ENCODE peak calls at places on chromosomes 1 and 21, in six cellular contexts. One of them, this sample, is unnamed.

GRCh38 chr1:86581250-86581649 is 34.4 kb downstream of the CLCA4 start:
- ATAC-seq in activated CD4-positive, CD25-positive, alpha-beta regulatory T cell treated with anti-CD3 and anti-CD28 coated beads, Interleukin-2, amount 50 U/mL, for 24 hours: no peak
- ATAC-seq in Right ventricle myocardium superior: no peak
- ATAC-seq in naive B cell: no peak
- ATAC-seq in left colon: peak
- ATAC-seq in stimulated activated naive CD8-positive, alpha-beta T cell treated with anti-CD3 and anti-CD28 coated beads, Interleukin-15, amount 100 ng/mL, for 72 hours: no peak
- ATAC-seq in this sample: no peak

GRCh38 chr1:225396357-225396756 is 31.5 kb downstream of the LBR start:
- ATAC-seq in activated CD4-positive, CD25-positive, alpha-beta regulatory T cell treated with anti-CD3 and anti-CD28 coated beads, Interleukin-2, amount 50 U/mL, for 24 hours: no peak
- ATAC-seq in Right ventricle myocardium superior: no peak
- ATAC-seq in naive B cell: no peak
- ATAC-seq in left colon: no peak
- ATAC-seq in stimulated activated naive CD8-positive, alpha-beta T cell treated with anti-CD3 and anti-CD28 coated beads, Interleukin-15, amount 100 ng/mL, for 72 hours: peak
- ATAC-seq in this sample: peak

GRCh38 chr21:31030367-31031106 is 7.7 kb downstream of the KRTAP19-8 start:
- ATAC-seq in activated CD4-positive, CD25-positive, alpha-beta regulatory T cell treated with anti-CD3 and anti-CD28 coated beads, Interleukin-2, amount 50 U/mL, for 24 hours: no peak
- ATAC-seq in Right ventricle myocardium superior: no peak
- ATAC-seq in naive B cell: no peak
- ATAC-seq in left colon: no peak
- ATAC-seq in stimulated activated naive CD8-positive, alpha-beta T cell treated with anti-CD3 and anti-CD28 coated beads, Interleukin-15, amount 100 ng/mL, for 72 hours: no peak
- ATAC-seq in this sample: no peak

GRCh38 chr1:108561731-108562326 is 1.9 kb downstream of the EEIG2 start:
- ATAC-seq in activated CD4-positive, CD25-positive, alpha-beta regulatory T cell treated with anti-CD3 and anti-CD28 coated beads, Interleukin-2, amount 50 U/mL, for 24 hours: peak
- ATAC-seq in Right ventricle myocardium superior: no peak
- ATAC-seq in naive B cell: peak
- ATAC-seq in left colon: peak
- ATAC-seq in stimulated activated naive CD8-positive, alpha-beta T cell treated with anti-CD3 and anti-CD28 coated beads, Interleukin-15, amount 100 ng/mL, for 72 hours: peak
- ATAC-seq in this sample: peak

GRCh38 chr1:51969038-51969705 is 21.3 kb downstream of the RAB3B start:
- ATAC-seq in activated CD4-positive, CD25-positive, alpha-beta regulatory T cell treated with anti-CD3 and anti-CD28 coated beads, Interleukin-2, amount 50 U/mL, for 24 hours: no peak
- ATAC-seq in Right ventricle myocardium superior: no peak
- ATAC-seq in naive B cell: no peak
- ATAC-seq in left colon: no peak
- ATAC-seq in stimulated activated naive CD8-positive, alpha-beta T cell treated with anti-CD3 and anti-CD28 coated beads, Interleukin-15, amount 100 ng/mL, for 72 hours: no peak
- ATAC-seq in this sample: no peak

GRCh38 chr1:77874804-77875445 is 13.5 kb upstream of the NEXN start:
- ATAC-seq in activated CD4-positive, CD25-positive, alpha-beta regulatory T cell treated with anti-CD3 and anti-CD28 coated beads, Interleukin-2, amount 50 U/mL, for 24 hours: no peak
- ATAC-seq in Right ventricle myocardium superior: no peak
- ATAC-seq in naive B cell: no peak
- ATAC-seq in left colon: no peak
- ATAC-seq in stimulated activated naive CD8-positive, alpha-beta T cell treated with anti-CD3 and anti-CD28 coated beads, Interleukin-15, amount 100 ng/mL, for 72 hours: no peak
- ATAC-seq in this sample: no peak

GRCh38 chr1:184223216-184223615 is 163.6 kb upstream of the C1orf21 start:
- ATAC-seq in activated CD4-positive, CD25-positive, alpha-beta regulatory T cell treated with anti-CD3 and anti-CD28 coated beads, Interleukin-2, amount 50 U/mL, for 24 hours: no peak
- ATAC-seq in Right ventricle myocardium superior: peak
- ATAC-seq in naive B cell: no peak
- ATAC-seq in left colon: no peak
- ATAC-seq in stimulated activated naive CD8-positive, alpha-beta T cell treated with anti-CD3 and anti-CD28 coated beads, Interleukin-15, amount 100 ng/mL, for 72 hours: peak
- ATAC-seq in this sample: no peak

GRCh38 chr1:16038620-16038912 is 5.0 kb upstream of the CLCNKB start:
- ATAC-seq in activated CD4-positive, CD25-positive, alpha-beta regulatory T cell treated with anti-CD3 and anti-CD28 coated beads, Interleukin-2, amount 50 U/mL, for 24 hours: no peak
- ATAC-seq in Right ventricle myocardium superior: no peak
- ATAC-seq in naive B cell: no peak
- ATAC-seq in left colon: peak
- ATAC-seq in stimulated activated naive CD8-positive, alpha-beta T cell treated with anti-CD3 and anti-CD28 coated beads, Interleukin-15, amount 100 ng/mL, for 72 hours: no peak
- ATAC-seq in this sample: no peak

GRCh38 chr1:8382051-8382505 is 64.2 kb downstream of the SLC45A1 start:
- ATAC-seq in activated CD4-positive, CD25-positive, alpha-beta regulatory T cell treated with anti-CD3 and anti-CD28 coated beads, Interleukin-2, amount 50 U/mL, for 24 hours: no peak
- ATAC-seq in Right ventricle myocardium superior: peak
- ATAC-seq in naive B cell: no peak
- ATAC-seq in left colon: no peak
- ATAC-seq in stimulated activated naive CD8-positive, alpha-beta T cell treated with anti-CD3 and anti-CD28 coated beads, Interleukin-15, amount 100 ng/mL, for 72 hours: no peak
- ATAC-seq in this sample: no peak

GRCh38 chr1:197486948-197487347 is 218.9 kb downstream of the CRB1 start:
- ATAC-seq in activated CD4-positive, CD25-positive, alpha-beta regulatory T cell treated with anti-CD3 and anti-CD28 coated beads, Interleukin-2, amount 50 U/mL, for 24 hours: no peak
- ATAC-seq in Right ventricle myocardium superior: peak
- ATAC-seq in naive B cell: no peak
- ATAC-seq in left colon: no peak
- ATAC-seq in stimulated activated naive CD8-positive, alpha-beta T cell treated with anti-CD3 and anti-CD28 coated beads, Interleukin-15, amount 100 ng/mL, for 72 hours: no peak
- ATAC-seq in this sample: no peak

GRCh38 chr1:74681449-74681848 is 7.9 kb upstream of the ERICH3 start:
- ATAC-seq in activated CD4-positive, CD25-positive, alpha-beta regulatory T cell treated with anti-CD3 and anti-CD28 coated beads, Interleukin-2, amount 50 U/mL, for 24 hours: no peak
- ATAC-seq in Right ventricle myocardium superior: no peak
- ATAC-seq in naive B cell: peak
- ATAC-seq in left colon: no peak
- ATAC-seq in stimulated activated naive CD8-positive, alpha-beta T cell treated with anti-CD3 and anti-CD28 coated beads, Interleukin-15, amount 100 ng/mL, for 72 hours: no peak
- ATAC-seq in this sample: peak

GRCh38 chr1:210332719-210333398 is 4.2 kb downstream of the HHAT start:
- ATAC-seq in activated CD4-positive, CD25-positive, alpha-beta regulatory T cell treated with anti-CD3 and anti-CD28 coated beads, Interleukin-2, amount 50 U/mL, for 24 hours: peak
- ATAC-seq in Right ventricle myocardium superior: no peak
- ATAC-seq in naive B cell: peak
- ATAC-seq in left colon: no peak
- ATAC-seq in stimulated activated naive CD8-positive, alpha-beta T cell treated with anti-CD3 and anti-CD28 coated beads, Interleukin-15, amount 100 ng/mL, for 72 hours: peak
- ATAC-seq in this sample: peak

GRCh38 chr1:59238535-59238934 is 58.4 kb upstream of the FGGY start:
- ATAC-seq in activated CD4-positive, CD25-positive, alpha-beta regulatory T cell treated with anti-CD3 and anti-CD28 coated beads, Interleukin-2, amount 50 U/mL, for 24 hours: no peak
- ATAC-seq in Right ventricle myocardium superior: no peak
- ATAC-seq in naive B cell: no peak
- ATAC-seq in left colon: no peak
- ATAC-seq in stimulated activated naive CD8-positive, alpha-beta T cell treated with anti-CD3 and anti-CD28 coated beads, Interleukin-15, amount 100 ng/mL, for 72 hours: no peak
- ATAC-seq in this sample: no peak

GRCh38 chr21:33443174-33443573 is 36.6 kb downstream of the TMEM50B start:
- ATAC-seq in activated CD4-positive, CD25-positive, alpha-beta regulatory T cell treated with anti-CD3 and anti-CD28 coated beads, Interleukin-2, amount 50 U/mL, for 24 hours: no peak
- ATAC-seq in Right ventricle myocardium superior: peak
- ATAC-seq in naive B cell: no peak
- ATAC-seq in left colon: no peak
- ATAC-seq in stimulated activated naive CD8-positive, alpha-beta T cell treated with anti-CD3 and anti-CD28 coated beads, Interleukin-15, amount 100 ng/mL, for 72 hours: no peak
- ATAC-seq in this sample: no peak

GRCh38 chr1:193140254-193140653 is 18.4 kb downstream of the CDC73 start:
- ATAC-seq in activated CD4-positive, CD25-positive, alpha-beta regulatory T cell treated with anti-CD3 and anti-CD28 coated beads, Interleukin-2, amount 50 U/mL, for 24 hours: no peak
- ATAC-seq in Right ventricle myocardium superior: peak
- ATAC-seq in naive B cell: no peak
- ATAC-seq in left colon: no peak
- ATAC-seq in stimulated activated naive CD8-positive, alpha-beta T cell treated with anti-CD3 and anti-CD28 coated beads, Interleukin-15, amount 100 ng/mL, for 72 hours: no peak
- ATAC-seq in this sample: no peak

GRCh38 chr1:225866061-225866844 is 15.9 kb downstream of the TMEM63A start:
- ATAC-seq in activated CD4-positive, CD25-positive, alpha-beta regulatory T cell treated with anti-CD3 and anti-CD28 coated beads, Interleukin-2, amount 50 U/mL, for 24 hours: peak
- ATAC-seq in Right ventricle myocardium superior: no peak
- ATAC-seq in naive B cell: peak
- ATAC-seq in left colon: no peak
- ATAC-seq in stimulated activated naive CD8-positive, alpha-beta T cell treated with anti-CD3 and anti-CD28 coated beads, Interleukin-15, amount 100 ng/mL, for 72 hours: peak
- ATAC-seq in this sample: peak